ENCODE peak calls at places on chromosome 14, in seven cellular contexts. T is bronchial epithelial cell, A is ovary, Y is esophagus squamous epithelium, V is Peyer's patch, D is lower lobe of right lung, N is tibial artery. K is an unnamed sample.
A peak's percentile ranks its signal among the peaks of the same experiment; 100 is the strongest.

GRCh38 chr14:93303659-93304058 is 29.2 kb downstream of the BTBD7 start:
- DNase-seq in D (no peak), V (no peak), A (no peak), N (no peak), Y (no peak), T (no peak), K (peak; percentile 31)

GRCh38 chr14:96741151-96741977 is 55.8 kb upstream of the VRK1 start:
- DNase-seq in V (peak; percentile 21), N (no peak), A (no peak), Y (no peak), D (peak; percentile 78), T (peak; percentile 7), K (peak; percentile 65)

GRCh38 chr14:74891870-74892269 is 10.2 kb downstream of the DLST start:
- DNase-seq in N (no peak), T (peak; percentile 46), A (no peak), D (no peak), Y (no peak), V (no peak), K (no peak)

GRCh38 chr14:103022669-103023044 is 34.7 kb downstream of the CDC42BPB start:
- DNase-seq in T (no peak), Y (no peak), A (no peak), N (no peak), V (no peak), D (no peak), K (no peak)

GRCh38 chr14:101503431-101504095 is 57.7 kb upstream of the DIO3 start:
- DNase-seq in T (no peak), N (peak; percentile 53), Y (no peak), A (peak; percentile 5), D (peak; percentile 10), V (no peak), K (no peak)

GRCh38 chr14:32883189-32883588 is 55.5 kb upstream of the NPAS3 start:
- DNase-seq in D (no peak), T (no peak), Y (no peak), N (no peak), A (no peak), V (no peak), K (no peak)

GRCh38 chr14:28307506-28307905 is 459.1 kb upstream of the FOXG1 start:
- DNase-seq in Y (no peak), V (no peak), N (no peak), T (no peak), A (no peak), D (no peak), K (no peak)

GRCh38 chr14:78847801-78848200 is 677.6 kb downstream of the NRXN3 start:
- DNase-seq in N (no peak), V (no peak), D (no peak), T (no peak), A (no peak), Y (no peak), K (no peak)

GRCh38 chr14:93013368-93013719 is 90.4 kb downstream of the CHGA start:
- DNase-seq in N (peak; percentile 88), T (no peak), D (no peak), Y (no peak), A (no peak), V (no peak), K (no peak)

GRCh38 chr14:26415618-26416123 is 182.2 kb downstream of the NOVA1 start:
- DNase-seq in A (peak; percentile 54), V (no peak), T (no peak), Y (no peak), N (peak; percentile 67), D (no peak), K (no peak)

GRCh38 chr14:69626132-69626500 is 14.7 kb downstream of the SUSD6 start:
- DNase-seq in Y (no peak), V (no peak), N (no peak), D (no peak), A (no peak), T (no peak), K (no peak)

GRCh38 chr14:64671591-64671990 is 32.6 kb upstream of the PLEKHG3 start:
- DNase-seq in V (no peak), A (no peak), Y (no peak), T (peak; percentile 64), D (no peak), N (no peak), K (peak; percentile 31)

GRCh38 chr14:66401447-66402095 is 84.6 kb upstream of the CCDC196 start:
- DNase-seq in V (no peak), D (no peak), Y (no peak), N (no peak), A (no peak), T (no peak), K (no peak)

GRCh38 chr14:60561845-60562746 is 53.1 kb downstream of the SIX6 start:
- DNase-seq in A (peak; percentile 20), Y (no peak), T (peak; percentile 63), D (no peak), N (no peak), V (no peak), K (peak; percentile 16)

GRCh38 chr14:74792249-74793039 is 29.3 kb downstream of the YLPM1 start:
- DNase-seq in D (no peak), V (no peak), T (no peak), Y (no peak), N (no peak), A (no peak), K (no peak)

GRCh38 chr14:50388256-50388931 is 8.3 kb downstream of the CDKL1 start:
- DNase-seq in A (peak; percentile 88), N (no peak), V (no peak), D (no peak), Y (no peak), T (no peak), K (no peak)

GRCh38 chr14:86575141-86575540 is 1045.2 kb downstream of the FLRT2 start:
- DNase-seq in D (no peak), T (no peak), N (no peak), V (no peak), Y (no peak), A (no peak), K (no peak)

GRCh38 chr14:69002069-69002468 is 23.0 kb upstream of the ACTN1 start:
- DNase-seq in T (peak; percentile 17), D (no peak), N (no peak), V (no peak), Y (no peak), A (no peak), K (peak; percentile 67)

GRCh38 chr14:68951051-68951797 is 27.9 kb downstream of the ACTN1 start:
- DNase-seq in T (peak; percentile 98), N (peak; percentile 97), Y (no peak), D (peak; percentile 82), V (peak; percentile 47), A (peak; percentile 87), K (peak; percentile 83)

GRCh38 chr14:33675415-33676130 is 275.3 kb downstream of the EGLN3 start:
- DNase-seq in N (no peak), Y (no peak), V (no peak), D (no peak), T (no peak), A (no peak), K (no peak)

GRCh38 chr14:67580336-67581230 is 19.5 kb downstream of the PIGH start:
- DNase-seq in D (peak; percentile 35), V (no peak), N (peak; percentile 54), Y (no peak), T (no peak), A (no peak), K (no peak)

GRCh38 chr14:67583711-67584644 is 16.1 kb downstream of the PIGH start:
- DNase-seq in D (no peak), V (peak; percentile 30), N (no peak), Y (no peak), A (no peak), T (peak; percentile 41), K (peak; percentile 32)

GRCh38 chr14:67584931-67585330 is 15.1 kb downstream of the PIGH start:
- DNase-seq in T (no peak), D (no peak), N (no peak), V (no peak), A (no peak), Y (no peak), K (no peak)

GRCh38 chr14:67579636-67580035 is 20.4 kb downstream of the PIGH start:
- DNase-seq in N (peak; percentile 55), Y (no peak), T (no peak), D (no peak), V (no peak), A (no peak), K (no peak)

GRCh38 chr14:67582061-67582460 is 18.0 kb downstream of the PIGH start:
- DNase-seq in D (no peak), A (no peak), T (no peak), Y (no peak), V (no peak), N (peak; percentile 27), K (no peak)
- H3K4me3 ChIP-seq in D (no peak overlapping the region), A (no peak overlapping the region), T (no peak overlapping the region), Y (no peak overlapping the region), V (no peak overlapping the region), N (no peak overlapping the region), K (no peak overlapping the region)

DNA sequence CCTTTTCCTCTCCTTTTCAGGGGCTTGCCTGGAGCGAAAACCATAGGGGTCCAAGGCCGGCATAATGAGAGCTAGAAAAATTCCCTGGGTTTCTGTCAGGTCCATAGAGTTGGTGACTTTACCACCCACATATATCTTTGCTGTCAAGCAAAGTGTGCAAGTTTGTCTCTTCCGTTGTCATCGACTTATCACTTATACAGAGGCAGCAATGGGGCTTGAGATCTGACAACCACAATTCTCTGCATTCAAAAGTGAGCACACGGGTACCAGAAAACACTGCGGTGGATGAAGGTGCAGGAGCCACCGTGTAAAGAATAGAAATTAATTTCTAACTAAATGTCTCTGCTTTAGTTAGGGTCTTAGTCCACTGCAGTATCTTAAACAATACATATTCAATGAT is 162.3 kb downstream of the DAD1 start:
- DNase-seq in A (no peak), Y (no peak), V (no peak), N (no peak), T (no peak), D (no peak), K (no peak)
- H3K4me3 ChIP-seq in A (no peak overlapping the region), Y (no peak overlapping the region), V (no peak overlapping the region), N (no peak overlapping the region), T (no peak overlapping the region), D (no peak overlapping the region), K (no peak overlapping the region)

GRCh38 chr14:89406941-89407340 is 10.1 kb downstream of the FOXN3 start:
- DNase-seq in Y (no peak), A (no peak), D (no peak), V (no peak), T (no peak), N (no peak), K (no peak)
- H3K4me3 ChIP-seq in Y (no peak overlapping the region), A (no peak overlapping the region), D (no peak overlapping the region), V (no peak overlapping the region), T (no peak overlapping the region), N (no peak overlapping the region), K (no peak overlapping the region)

GRCh38 chr14:45699451-45699850 is 446.4 kb upstream of the MIS18BP1 start:
- DNase-seq in T (peak; percentile 20), V (no peak), A (no peak), Y (no peak), D (no peak), N (no peak), K (no peak)

DNA sequence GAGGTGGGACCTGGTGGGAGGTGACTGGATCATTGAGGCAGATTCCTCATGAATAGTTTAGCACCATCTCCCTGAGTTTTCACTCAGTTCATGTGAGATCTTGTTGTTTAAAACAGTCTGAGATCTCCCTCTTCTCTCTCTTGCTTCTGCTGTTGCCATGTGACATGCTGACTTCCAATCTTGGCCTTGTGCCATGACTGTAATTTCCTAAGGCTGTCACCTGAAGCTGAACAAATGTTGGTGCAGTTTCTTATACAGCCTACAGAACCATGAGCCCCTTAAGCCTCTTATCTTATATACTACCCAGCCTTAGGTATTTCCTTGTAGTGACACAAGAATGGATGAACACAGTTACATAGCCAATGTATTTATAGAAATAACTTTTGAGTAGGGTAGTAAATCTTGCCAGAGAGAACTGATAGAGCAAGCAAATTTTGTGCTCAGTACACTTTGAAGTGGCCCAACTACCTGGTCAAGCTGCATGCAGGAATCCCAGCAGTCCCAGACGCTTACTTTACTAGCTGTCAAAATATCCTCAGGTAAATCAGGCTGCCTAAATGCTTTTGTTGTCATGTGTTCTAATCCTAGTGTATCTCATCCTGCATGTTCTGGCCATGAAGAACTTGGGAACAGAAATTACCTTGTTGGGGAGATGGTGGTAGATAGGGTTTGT is 445.6 kb upstream of the MIS18BP1 start:
- DNase-seq in A (no peak), N (no peak), D (no peak), T (peak; percentile 56), Y (no peak), V (no peak), K (peak; percentile 14)
- H3K4me3 ChIP-seq in A (no peak overlapping the region), N (no peak overlapping the region), D (no peak overlapping the region), T (no peak overlapping the region), Y (no peak overlapping the region), V (no peak overlapping the region), K (no peak overlapping the region)